ENCODE peak calls at places on chromosomes 11 and 22, in seven cellular contexts. C, J, R, P, Z, D and W are unnamed samples. For H3K4me1, the result is how much of the 10 kb centered on the place peaks cover.

GRCh38 chr11:107856981-107857517 is 1.5 kb downstream of the SLC35F2 start:
- DNase-seq in C (no peak), J (no peak), R (peak), P (no peak), Z (no peak), D (no peak), W (no peak)

GRCh38 chr22:20102203-20102780 is 13.6 kb upstream of the RANBP1 start:
- DNase-seq in C (no peak), J (no peak), R (no peak), P (no peak), Z (no peak), D (no peak), W (no peak)

GRCh38 chr11:13210424-13210823 is 67.2 kb upstream of the BMAL1 start:
- DNase-seq in C (peak), J (no peak), R (peak), P (peak), Z (peak), D (no peak), W (peak)

GRCh38 chr11:33633251-33634003 is 67.2 kb downstream of the C11orf91 start:
- DNase-seq in C (peak), J (peak), R (peak), P (no peak), Z (peak), D (no peak), W (no peak)

GRCh38 chr11:62108017-62108750 is 15.6 kb upstream of the INCENP start:
- DNase-seq in C (peak), J (no peak), R (no peak), P (no peak), Z (peak), D (no peak), W (no peak)

GRCh38 chr11:123360267-123360936 is 69.7 kb upstream of the GRAMD1B start:
- DNase-seq in C (no peak), J (no peak), R (no peak), P (no peak), Z (no peak), D (no peak), W (no peak)

GRCh38 chr22:36823177-36823839 is 6.5 kb upstream of the PVALB start:
- DNase-seq in C (peak), J (no peak), R (no peak), P (no peak), Z (peak), D (no peak), W (no peak)

GRCh38 chr11:130528862-130529261 is 80.4 kb downstream of the ADAMTS15 start:
- DNase-seq in C (no peak), J (no peak), R (no peak), P (no peak), Z (no peak), D (no peak), W (no peak)

GRCh38 chr11:19595840-19596751 is 116.5 kb upstream of the NAV2 start:
- DNase-seq in C (peak), J (no peak), R (no peak), P (no peak), Z (no peak), D (no peak), W (no peak)

GRCh38 chr22:24216541-24217209 is 28.2 kb downstream of the GGT5 start:
- DNase-seq in C (no peak), J (no peak), R (no peak), P (no peak), Z (no peak), D (no peak), W (no peak)

GRCh38 chr11:71358963-71359567 is 89.1 kb downstream of the DHCR7 start:
- DNase-seq in C (no peak), J (no peak), R (no peak), P (no peak), Z (no peak), D (no peak), W (no peak)

GRCh38 chr11:62144641-62145255 is 20.9 kb downstream of the INCENP start:
- DNase-seq in C (no peak), J (no peak), R (no peak), P (peak), Z (peak), D (no peak), W (peak)

GRCh38 chr11:121291896-121292502 is 572 bp upstream of the SC5D start:
- DNase-seq in C (peak), J (no peak), R (peak), P (no peak), Z (peak), D (no peak), W (no peak)

GRCh38 chr11:120295110-120295509 is 30.0 kb upstream of the TLCD5 start:
- DNase-seq in C (no peak), J (no peak), R (peak), P (peak), Z (no peak), D (no peak), W (no peak)

GRCh38 chr11:124510279-124510678 is 33.2 kb downstream of the OR8B12 start:
- DNase-seq in C (no peak), J (no peak), R (no peak), P (no peak), Z (no peak), D (no peak), W (no peak)

GRCh38 chr11:91947215-91947614 is 277.4 kb upstream of the FAT3 start:
- DNase-seq in C (peak), J (no peak), R (no peak), P (no peak), Z (no peak), D (no peak), W (no peak)

GRCh38 chr11:60182546-60183330 is at the start of gene MS4A6A:
- DNase-seq in C (no peak), J (no peak), R (no peak), P (no peak), Z (no peak), D (no peak), W (no peak)

GRCh38 chr11:77184136-77184860 is 56.3 kb downstream of the MYO7A start:
- DNase-seq in C (no peak), J (no peak), R (no peak), P (no peak), Z (no peak), D (no peak), W (no peak)

GRCh38 chr11:21142007-21142406 is 472.6 kb downstream of the NELL1 start:
- DNase-seq in C (no peak), J (no peak), R (no peak), P (no peak), Z (peak), D (no peak), W (no peak)

GRCh38 chr11:10858505-10859360 is 880 bp upstream of the ZBED5 start:
- DNase-seq in C (peak), J (no peak), R (peak), P (peak), Z (peak), D (peak), W (peak)

GRCh38 chr22:31083377-31083768 is 2.3 kb downstream of the SMTN start:
- DNase-seq in C (no peak), J (no peak), R (peak), P (peak), Z (no peak), D (no peak), W (no peak)

GRCh38 chr11:89175796-89176195 is 1.9 kb upstream of the TYR start:
- DNase-seq in C (no peak), J (no peak), R (no peak), P (no peak), Z (no peak), D (no peak), W (no peak)

GRCh38 chr11:108571001-108571400 is 22.6 kb downstream of the EXPH5 start:
- DNase-seq in C (no peak), J (peak), R (peak), P (no peak), Z (no peak), D (no peak), W (no peak)

GRCh38 chr22:31275576-31275975 is 16.7 kb downstream of the PIK3IP1 start:
- DNase-seq in C (no peak), J (no peak), R (no peak), P (no peak), Z (no peak), D (no peak), W (no peak)

GRCh38 chr11:8777907-8778767 is 95.5 kb downstream of the RPL27A start:
- DNase-seq in C (peak), J (no peak), R (peak), P (no peak), Z (no peak), D (no peak), W (no peak)

GRCh38 chr11:123174196-123175183 is 20.6 kb downstream of the CLMP start:
- DNase-seq in C (peak), J (peak), R (peak), P (peak), Z (no peak), D (no peak), W (no peak)

GRCh38 chr11:12235945-12236743 is 125.8 kb downstream of the MICAL2 start:
- DNase-seq in C (peak), J (no peak), R (peak), P (peak), Z (no peak), D (peak), W (no peak)

GRCh38 chr11:22807855-22808558 is 21.6 kb downstream of the SVIP start:
- DNase-seq in C (peak), J (no peak), R (no peak), P (no peak), Z (no peak), D (no peak), W (no peak)

GRCh38 chr11:129374081-129374992 is 1.3 kb upstream of the BARX2 start:
- DNase-seq in C (no peak), J (no peak), R (peak), P (no peak), Z (peak), D (no peak), W (no peak)

GRCh38 chr11:1471736-1472135 is 14.8 kb downstream of the MOB2 start:
- DNase-seq in C (no peak), J (no peak), R (no peak), P (no peak), Z (no peak), D (no peak), W (peak)

GRCh38 chr22:29689872-29690213 is 30.0 kb upstream of the CABP7 start:
- DNase-seq in C (peak), J (no peak), R (peak), P (peak), Z (peak), D (no peak), W (peak)

GRCh38 chr11:83140691-83141455 is 16.1 kb upstream of the PCF11 start:
- DNase-seq in C (no peak), J (no peak), R (no peak), P (no peak), Z (no peak), D (no peak), W (no peak)

GRCh38 chr11:7473702-7474101 is 11.6 kb upstream of the OLFML1 start:
- DNase-seq in C (no peak), J (no peak), R (no peak), P (no peak), Z (no peak), D (no peak), W (no peak)

GRCh38 chr22:47556473-47556872 is 794.0 kb downstream of the TBC1D22A start:
- DNase-seq in C (no peak), J (no peak), R (no peak), P (no peak), Z (no peak), D (no peak), W (no peak)
- H3K4me1 ChIP-seq in C (under half), J (under half), R (under half), P (under half), Z (under half), D (under half), W (under half)

DNA sequence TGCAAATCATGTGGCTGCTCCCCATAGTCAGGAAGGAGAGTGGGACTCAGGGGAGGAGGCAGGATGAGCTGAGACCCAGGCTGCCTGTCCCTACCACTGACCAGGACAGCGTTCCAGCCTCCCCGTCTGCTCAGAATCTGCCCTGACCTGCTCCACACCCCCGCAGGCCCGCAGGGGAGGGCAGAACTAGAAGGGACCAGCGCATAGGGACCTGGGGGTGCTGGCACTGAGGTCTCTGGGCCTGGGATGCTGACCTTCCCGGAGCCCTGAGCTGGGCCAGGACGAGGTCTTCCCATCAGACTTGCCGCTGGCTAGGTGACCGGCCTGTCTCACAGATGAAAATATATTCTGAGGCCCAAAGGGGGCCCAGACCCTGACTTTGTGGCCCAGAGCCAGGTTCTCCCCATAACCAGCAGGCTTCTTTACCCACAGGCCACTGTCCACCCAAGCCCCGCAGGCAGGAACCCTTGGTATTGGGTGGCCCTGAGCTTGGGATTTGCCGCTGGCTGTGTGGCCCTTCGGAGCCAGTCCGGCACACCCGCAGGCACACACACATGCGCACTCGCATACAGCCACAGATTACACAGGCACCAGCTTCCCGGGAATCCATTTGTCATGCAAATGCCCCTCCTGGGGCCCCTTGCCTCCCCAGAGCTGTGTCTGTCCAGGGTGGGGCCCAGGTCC is 13.8 kb upstream of the PIM3 start:
- DNase-seq in C (no peak), J (no peak), R (peak), P (peak), Z (peak), D (no peak), W (no peak)
- H3K4me1 ChIP-seq in C (under half), J (under half), R (under half), P (half or more), Z (under half), D (under half), W (under half)

DNA sequence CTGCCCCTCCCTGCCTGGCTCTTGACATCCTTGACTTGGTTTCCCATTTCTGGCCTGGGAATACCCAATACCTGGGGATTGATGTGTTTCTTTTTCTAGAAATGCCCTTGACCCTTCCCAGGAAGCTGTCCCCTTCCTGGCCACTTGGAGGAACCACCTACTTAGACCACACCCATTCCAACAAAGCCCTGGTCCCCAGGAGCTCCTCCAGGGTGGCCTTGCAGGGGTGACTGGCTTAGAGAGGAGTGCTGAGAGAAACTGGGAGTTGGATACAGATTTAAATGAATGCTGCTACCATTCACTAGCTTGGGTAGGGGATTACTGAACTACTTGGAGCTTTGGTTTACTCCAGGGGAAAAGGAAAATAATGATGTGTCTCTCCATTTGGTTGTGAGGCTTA is 22.1 kb downstream of the PANX1 start:
- DNase-seq in C (no peak), J (no peak), R (no peak), P (no peak), Z (no peak), D (no peak), W (no peak)
- H3K4me1 ChIP-seq in C (under half), J (half or more), R (under half), P (half or more), Z (under half), D (under half), W (under half)

GRCh38 chr11:47278058-47278457 is 8.1 kb downstream of the MADD start:
- DNase-seq in C (no peak), J (no peak), R (no peak), P (no peak), Z (no peak), D (no peak), W (no peak)
- H3K4me1 ChIP-seq in C (under half), J (under half), R (under half), P (under half), Z (under half), D (under half), W (under half)

GRCh38 chr22:17346578-17346977 is 22.7 kb upstream of the CECR2 start:
- DNase-seq in C (no peak), J (no peak), R (no peak), P (no peak), Z (no peak), D (no peak), W (no peak)
- H3K4me1 ChIP-seq in C (under half), J (under half), R (under half), P (under half), Z (under half), D (under half), W (under half)

DNA sequence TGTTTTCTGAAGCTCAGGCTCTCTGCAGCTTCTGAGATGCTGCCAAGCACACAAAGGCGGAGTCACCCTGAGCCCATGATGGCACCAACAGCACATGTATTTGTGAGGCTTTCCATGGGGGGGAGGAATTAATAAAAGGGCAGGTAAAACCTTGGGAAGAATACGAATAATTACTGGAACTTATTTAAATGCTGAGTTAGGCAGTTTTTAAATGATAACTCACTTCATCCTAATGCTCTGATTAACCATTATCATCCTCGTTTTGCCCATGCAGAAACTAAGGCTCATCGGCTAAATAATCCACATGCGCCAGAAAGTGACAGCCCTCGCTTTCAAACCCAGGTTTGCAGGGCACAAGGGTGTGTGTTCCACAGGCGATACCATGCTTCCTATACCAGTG is 35.4 kb downstream of the LARGE1 start:
- DNase-seq in C (no peak), J (no peak), R (no peak), P (no peak), Z (no peak), D (no peak), W (no peak)
- H3K4me1 ChIP-seq in C (under half), J (under half), R (under half), P (under half), Z (under half), D (under half), W (under half)

GRCh38 chr22:42438293-42438650 is 6.1 kb upstream of the NFAM1 start:
- DNase-seq in C (no peak), J (no peak), R (no peak), P (no peak), Z (peak), D (no peak), W (no peak)

GRCh38 chr22:42439021-42439420 is 6.8 kb upstream of the NFAM1 start:
- DNase-seq in C (no peak), J (no peak), R (no peak), P (no peak), Z (no peak), D (no peak), W (no peak)

GRCh38 chr22:42436402-42436801 is 4.2 kb upstream of the NFAM1 start:
- DNase-seq in C (no peak), J (no peak), R (no peak), P (no peak), Z (no peak), D (no peak), W (no peak)

GRCh38 chr22:42439821-42440674 is 7.8 kb upstream of the NFAM1 start:
- DNase-seq in C (peak), J (no peak), R (no peak), P (peak), Z (no peak), D (no peak), W (peak)

GRCh38 chr22:42437488-42438292 is 5.5 kb upstream of the NFAM1 start:
- DNase-seq in C (peak), J (no peak), R (peak), P (peak), Z (peak), D (peak), W (peak)
- H3K4me1 ChIP-seq in C (under half), J (under half), R (under half), P (under half), Z (under half), D (under half), W (under half)

GRCh38 chr11:27501102-27501501 is 5.5 kb downstream of the LIN7C start:
- DNase-seq in C (no peak), J (no peak), R (no peak), P (no peak), Z (no peak), D (no peak), W (no peak)
- H3K4me1 ChIP-seq in C (under half), J (under half), R (under half), P (half or more), Z (under half), D (under half), W (under half)